ENCODE peak calls at places on chromosomes 13 and 19, in six cellular contexts. One of them, this sample, is unnamed.
A peak's percentile ranks its signal among the peaks of the same experiment; 100 is the strongest.

GRCh38 chr13:40484981-40485380 is 181.5 kb downstream of the FOXO1 start:
- DNase-seq in uterus: no peak
- DNase-seq in stomach: no peak
- DNase-seq in cardiac muscle cell: no peak
- DNase-seq in Caco-2: no peak
- DNase-seq in neuronal stem cell: no peak
- DNase-seq in this sample: no peak

GRCh38 chr19:48403606-48404005 is 10.1 kb downstream of the GRIN2D start:
- DNase-seq in uterus: no peak
- DNase-seq in cardiac muscle cell: peak; percentile 77
- DNase-seq in stomach: no peak
- DNase-seq in Caco-2: peak; percentile 78
- DNase-seq in neuronal stem cell: no peak
- DNase-seq in this sample: no peak

GRCh38 chr19:34644991-34645461 is 31.9 kb downstream of the SCGB2B2 start:
- DNase-seq in cardiac muscle cell: no peak
- DNase-seq in Caco-2: no peak
- DNase-seq in neuronal stem cell: no peak
- DNase-seq in stomach: no peak
- DNase-seq in uterus: no peak
- DNase-seq in this sample: no peak

GRCh38 chr19:30968210-30968609 is 381.0 kb downstream of the TSHZ3 start:
- DNase-seq in stomach: no peak
- DNase-seq in Caco-2: peak; percentile 10
- DNase-seq in cardiac muscle cell: no peak
- DNase-seq in uterus: no peak
- DNase-seq in neuronal stem cell: no peak
- DNase-seq in this sample: no peak

GRCh38 chr13:51745236-51745635 is 58.7 kb downstream of the DHRS12 start:
- DNase-seq in uterus: no peak
- DNase-seq in neuronal stem cell: no peak
- DNase-seq in cardiac muscle cell: no peak
- DNase-seq in stomach: no peak
- DNase-seq in Caco-2: no peak
- DNase-seq in this sample: no peak

GRCh38 chr13:52010890-52011689 is at the start of gene ATP7B:
- DNase-seq in uterus: no peak
- DNase-seq in stomach: no peak
- DNase-seq in neuronal stem cell: peak; percentile 45
- DNase-seq in cardiac muscle cell: peak; percentile 52
- DNase-seq in Caco-2: peak; percentile 56
- DNase-seq in this sample: peak; percentile 55

GRCh38 chr19:11191273-11191755 is 6.0 kb downstream of the KANK2 start:
- DNase-seq in neuronal stem cell: no peak
- DNase-seq in stomach: peak; percentile 36
- DNase-seq in uterus: peak; percentile 78
- DNase-seq in Caco-2: peak; percentile 23
- DNase-seq in cardiac muscle cell: no peak
- DNase-seq in this sample: peak; percentile 91

GRCh38 chr19:2973229-2973628 is 4.1 kb upstream of the TLE6 start:
- DNase-seq in Caco-2: no peak
- DNase-seq in cardiac muscle cell: no peak
- DNase-seq in uterus: peak; percentile 87
- DNase-seq in stomach: no peak
- DNase-seq in neuronal stem cell: no peak
- DNase-seq in this sample: no peak

GRCh38 chr19:41206456-41206855 is 12.6 kb upstream of the AXL start:
- DNase-seq in stomach: no peak
- DNase-seq in cardiac muscle cell: no peak
- DNase-seq in Caco-2: no peak
- DNase-seq in uterus: no peak
- DNase-seq in neuronal stem cell: no peak
- DNase-seq in this sample: no peak

GRCh38 chr13:36913463-36913862 is 6.6 kb downstream of the SMAD9 start:
- DNase-seq in Caco-2: no peak
- DNase-seq in uterus: no peak
- DNase-seq in cardiac muscle cell: no peak
- DNase-seq in stomach: no peak
- DNase-seq in neuronal stem cell: no peak
- DNase-seq in this sample: no peak

GRCh38 chr19:6260912-6261636 is 18.7 kb downstream of the MLLT1 start:
- DNase-seq in neuronal stem cell: no peak
- DNase-seq in stomach: peak; percentile 41
- DNase-seq in cardiac muscle cell: no peak
- DNase-seq in uterus: peak; percentile 21
- DNase-seq in Caco-2: peak; percentile 56
- DNase-seq in this sample: peak; percentile 77

GRCh38 chr19:3784607-3785463 is 1.3 kb downstream of the MATK start:
- DNase-seq in Caco-2: no peak
- DNase-seq in stomach: no peak
- DNase-seq in cardiac muscle cell: no peak
- DNase-seq in neuronal stem cell: no peak
- DNase-seq in uterus: no peak
- DNase-seq in this sample: no peak

GRCh38 chr19:46903458-46903857 is 42.7 kb downstream of the ARHGAP35 start:
- DNase-seq in cardiac muscle cell: no peak
- DNase-seq in stomach: no peak
- DNase-seq in Caco-2: no peak
- DNase-seq in uterus: no peak
- DNase-seq in neuronal stem cell: no peak
- DNase-seq in this sample: no peak
- H3K4me1 ChIP-seq in cardiac muscle cell: peaks cover 44% of the 10 kb centered on the region
- H3K4me1 ChIP-seq in stomach: peaks cover 71% of the 10 kb centered on the region
- H3K4me1 ChIP-seq in Caco-2: peaks cover 48% of the 10 kb centered on the region
- H3K4me1 ChIP-seq in uterus: peaks cover 15% of the 10 kb centered on the region
- H3K4me1 ChIP-seq in neuronal stem cell: peaks cover 7% of the 10 kb centered on the region
- H3K4me1 ChIP-seq in this sample: peaks cover 16% of the 10 kb centered on the region

GRCh38 chr13:33219926-33220325 is 65.6 kb downstream of the STARD13 start:
- DNase-seq in Caco-2: no peak
- DNase-seq in stomach: no peak
- DNase-seq in cardiac muscle cell: no peak
- DNase-seq in uterus: no peak
- DNase-seq in neuronal stem cell: no peak
- DNase-seq in this sample: no peak

GRCh38 chr13:33224686-33225085 is 60.9 kb downstream of the STARD13 start:
- DNase-seq in cardiac muscle cell: no peak
- DNase-seq in uterus: no peak
- DNase-seq in Caco-2: no peak
- DNase-seq in stomach: no peak
- DNase-seq in neuronal stem cell: no peak
- DNase-seq in this sample: no peak

GRCh38 chr13:33228645-33229445 is 56.7 kb downstream of the STARD13 start:
- DNase-seq in uterus: no peak
- DNase-seq in stomach: no peak
- DNase-seq in Caco-2: peak; percentile 42
- DNase-seq in cardiac muscle cell: peak; percentile 56
- DNase-seq in neuronal stem cell: no peak
- DNase-seq in this sample: no peak

GRCh38 chr13:33227927-33228644 is 57.5 kb downstream of the STARD13 start:
- DNase-seq in neuronal stem cell: no peak
- DNase-seq in cardiac muscle cell: no peak
- DNase-seq in Caco-2: no peak
- DNase-seq in uterus: no peak
- DNase-seq in stomach: no peak
- DNase-seq in this sample: no peak

GRCh38 chr13:33224191-33224590 is 61.4 kb downstream of the STARD13 start:
- DNase-seq in neuronal stem cell: no peak
- DNase-seq in Caco-2: no peak
- DNase-seq in stomach: no peak
- DNase-seq in cardiac muscle cell: no peak
- DNase-seq in uterus: no peak
- DNase-seq in this sample: no peak
- H3K4me3 ChIP-seq in neuronal stem cell: no peak overlapping the region
- H3K4me3 ChIP-seq in Caco-2: no peak overlapping the region
- H3K4me3 ChIP-seq in stomach: no peak overlapping the region
- H3K4me3 ChIP-seq in cardiac muscle cell: no peak overlapping the region
- H3K4me3 ChIP-seq in uterus: no peak overlapping the region
- H3K4me3 ChIP-seq in this sample: no peak overlapping the region

DNA sequence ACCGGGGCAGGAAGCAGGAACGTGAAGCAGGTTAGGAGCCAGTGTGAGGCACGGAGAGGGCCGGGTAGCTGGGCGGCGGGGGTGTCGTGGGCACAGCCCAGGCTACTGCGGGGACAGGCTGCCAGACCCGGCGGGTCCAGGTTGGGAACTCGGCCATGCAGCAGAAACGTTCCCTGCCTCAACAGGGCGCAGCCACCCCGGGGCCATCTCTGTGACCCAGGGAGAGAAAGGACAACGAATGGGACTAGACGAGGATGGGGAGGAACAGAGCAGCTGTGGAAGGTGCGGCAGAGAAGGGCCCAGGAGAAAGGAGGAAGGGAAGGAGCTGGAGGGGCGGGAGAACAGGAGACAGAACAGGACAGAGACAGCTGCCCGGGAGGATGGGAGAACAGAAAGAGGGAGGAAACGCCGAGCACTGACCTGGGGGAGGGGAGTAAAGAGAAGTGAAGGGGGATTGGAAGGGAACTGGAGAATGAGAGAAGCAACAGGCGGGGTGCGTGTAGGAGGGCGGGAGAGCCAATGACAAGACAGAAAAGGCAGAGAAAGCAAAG is 12.9 kb upstream of the GARIN5A start:
- DNase-seq in neuronal stem cell: no peak
- DNase-seq in cardiac muscle cell: no peak
- DNase-seq in stomach: no peak
- DNase-seq in Caco-2: no peak
- DNase-seq in uterus: no peak
- DNase-seq in this sample: peak; percentile 48
- H3K4me1 ChIP-seq in neuronal stem cell: peaks cover 20% of the 10 kb centered on the region
- H3K4me1 ChIP-seq in cardiac muscle cell: peaks cover 10% of the 10 kb centered on the region
- H3K4me1 ChIP-seq in stomach: no peaks in the 10 kb centered on the region
- H3K4me1 ChIP-seq in Caco-2: no peaks in the 10 kb centered on the region
- H3K4me1 ChIP-seq in uterus: no peaks in the 10 kb centered on the region
- H3K4me1 ChIP-seq in this sample: no peaks in the 10 kb centered on the region

GRCh38 chr13:94140027-94140426 is 339.5 kb downstream of the DCT start:
- DNase-seq in uterus: no peak
- DNase-seq in cardiac muscle cell: no peak
- DNase-seq in Caco-2: no peak
- DNase-seq in stomach: no peak
- DNase-seq in neuronal stem cell: no peak
- DNase-seq in this sample: no peak
- H3K4me3 ChIP-seq in uterus: no peak overlapping the region
- H3K4me3 ChIP-seq in cardiac muscle cell: no peak overlapping the region
- H3K4me3 ChIP-seq in Caco-2: no peak overlapping the region
- H3K4me3 ChIP-seq in stomach: no peak overlapping the region
- H3K4me3 ChIP-seq in neuronal stem cell: no peak overlapping the region
- H3K4me3 ChIP-seq in this sample: no peak overlapping the region

GRCh38 chr13:107203146-107203847 is 635.4 kb upstream of the ARGLU1 start:
- DNase-seq in uterus: no peak
- DNase-seq in stomach: no peak
- DNase-seq in cardiac muscle cell: peak; percentile 53
- DNase-seq in neuronal stem cell: peak; percentile 27
- DNase-seq in Caco-2: peak; percentile 45
- DNase-seq in this sample: no peak
- H3K4me1 ChIP-seq in uterus: no peaks in the 10 kb centered on the region
- H3K4me1 ChIP-seq in stomach: no peaks in the 10 kb centered on the region
- H3K4me1 ChIP-seq in cardiac muscle cell: no peaks in the 10 kb centered on the region
- H3K4me1 ChIP-seq in neuronal stem cell: peaks cover 1% of the 10 kb centered on the region
- H3K4me1 ChIP-seq in Caco-2: no peaks in the 10 kb centered on the region
- H3K4me1 ChIP-seq in this sample: no peaks in the 10 kb centered on the region

GRCh38 chr19:1066251-1066747 is 668 bp upstream of the ARHGAP45 start:
- DNase-seq in neuronal stem cell: no peak
- DNase-seq in stomach: no peak
- DNase-seq in uterus: no peak
- DNase-seq in cardiac muscle cell: peak; percentile 84
- DNase-seq in Caco-2: peak; percentile 81
- DNase-seq in this sample: peak; percentile 73
- H3K4me3 ChIP-seq in neuronal stem cell: no peak overlapping the region
- H3K4me3 ChIP-seq in stomach: peak overlapping the region; percentile 52
- H3K4me3 ChIP-seq in uterus: no peak overlapping the region
- H3K4me3 ChIP-seq in cardiac muscle cell: peak overlapping the region; percentile 21
- H3K4me3 ChIP-seq in Caco-2: peak overlapping the region; percentile 61
- H3K4me3 ChIP-seq in this sample: no peak overlapping the region

GRCh38 chr13:68897331-68897730 is 1210.3 kb upstream of the ATXN8OS start:
- DNase-seq in neuronal stem cell: no peak
- DNase-seq in cardiac muscle cell: no peak
- DNase-seq in stomach: no peak
- DNase-seq in Caco-2: peak; percentile 8
- DNase-seq in uterus: no peak
- DNase-seq in this sample: no peak
- H3K4me1 ChIP-seq in neuronal stem cell: peaks cover 2% of the 10 kb centered on the region
- H3K4me1 ChIP-seq in cardiac muscle cell: no peaks in the 10 kb centered on the region
- H3K4me1 ChIP-seq in stomach: no peaks in the 10 kb centered on the region
- H3K4me1 ChIP-seq in Caco-2: peaks cover 7% of the 10 kb centered on the region
- H3K4me1 ChIP-seq in uterus: no peaks in the 10 kb centered on the region
- H3K4me1 ChIP-seq in this sample: no peaks in the 10 kb centered on the region

GRCh38 chr13:72109863-72110262 is 242.9 kb upstream of the DACH1 start:
- DNase-seq in cardiac muscle cell: no peak
- DNase-seq in neuronal stem cell: no peak
- DNase-seq in stomach: no peak
- DNase-seq in uterus: no peak
- DNase-seq in Caco-2: no peak
- DNase-seq in this sample: no peak
- H3K4me3 ChIP-seq in cardiac muscle cell: no peak overlapping the region
- H3K4me3 ChIP-seq in neuronal stem cell: no peak overlapping the region
- H3K4me3 ChIP-seq in stomach: no peak overlapping the region
- H3K4me3 ChIP-seq in uterus: no peak overlapping the region
- H3K4me3 ChIP-seq in Caco-2: no peak overlapping the region
- H3K4me3 ChIP-seq in this sample: no peak overlapping the region

GRCh38 chr19:13093407-13094284 is 9.0 kb downstream of the LYL1 start:
- DNase-seq in Caco-2: peak; percentile 76
- DNase-seq in stomach: peak; percentile 83
- DNase-seq in neuronal stem cell: peak; percentile 89
- DNase-seq in cardiac muscle cell: peak; percentile 81
- DNase-seq in uterus: peak; percentile 91
- DNase-seq in this sample: peak; percentile 93

GRCh38 chr19:13095393-13095784 is 7.3 kb downstream of the LYL1 start:
- DNase-seq in uterus: no peak
- DNase-seq in Caco-2: no peak
- DNase-seq in cardiac muscle cell: no peak
- DNase-seq in neuronal stem cell: no peak
- DNase-seq in stomach: no peak
- DNase-seq in this sample: peak; percentile 65

GRCh38 chr19:13092608-13093260 is 9.9 kb downstream of the LYL1 start:
- DNase-seq in cardiac muscle cell: no peak
- DNase-seq in uterus: peak; percentile 24
- DNase-seq in Caco-2: no peak
- DNase-seq in neuronal stem cell: no peak
- DNase-seq in stomach: no peak
- DNase-seq in this sample: no peak

GRCh38 chr19:13094771-13095392 is 7.8 kb downstream of the LYL1 start:
- DNase-seq in cardiac muscle cell: no peak
- DNase-seq in stomach: no peak
- DNase-seq in neuronal stem cell: no peak
- DNase-seq in uterus: no peak
- DNase-seq in Caco-2: no peak
- DNase-seq in this sample: peak; percentile 65

DNA sequence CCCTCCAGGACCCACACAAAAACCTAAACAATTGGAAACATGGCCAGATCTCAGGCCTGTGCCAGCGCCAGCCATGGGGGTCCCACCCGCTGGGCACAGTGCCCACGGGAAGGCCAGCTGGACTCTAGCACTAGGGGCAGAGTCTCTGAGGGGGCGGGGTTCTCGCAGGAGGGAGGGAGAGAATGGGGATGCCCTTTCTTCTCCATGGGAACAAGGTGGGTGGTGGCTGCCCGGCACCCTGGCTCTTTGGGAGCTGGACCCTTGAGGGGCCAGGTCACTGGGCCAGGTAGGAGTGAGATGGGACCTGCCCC is 8.4 kb downstream of the LYL1 start:
- DNase-seq in cardiac muscle cell: no peak
- DNase-seq in neuronal stem cell: no peak
- DNase-seq in uterus: peak; percentile 61
- DNase-seq in stomach: no peak
- DNase-seq in Caco-2: no peak
- DNase-seq in this sample: no peak
- H3K4me1 ChIP-seq in cardiac muscle cell: peaks cover 3% of the 10 kb centered on the region
- H3K4me1 ChIP-seq in neuronal stem cell: peaks cover 24% of the 10 kb centered on the region
- H3K4me1 ChIP-seq in uterus: peaks cover 56% of the 10 kb centered on the region
- H3K4me1 ChIP-seq in stomach: peaks cover 92% of the 10 kb centered on the region
- H3K4me1 ChIP-seq in Caco-2: no peaks in the 10 kb centered on the region
- H3K4me1 ChIP-seq in this sample: no peaks in the 10 kb centered on the region

This sample was measured in aorta.